ENCODE peak calls at places on chromosome 1, in four cellular contexts. A, L, I and Q are unnamed samples.
A peak's percentile ranks its signal among the peaks of the same experiment; 100 is the strongest.

GRCh38 chr1:58699011-58699762 is 675 bp downstream of the MYSM1 start:
- DNase-seq in A (no peak), L (peak; percentile 12), I (peak; percentile 58), Q (no peak)

GRCh38 chr1:117674521-117675400 is 68.9 kb downstream of the TENT5C start:
- DNase-seq in A (peak; percentile 46), L (peak; percentile 31), I (peak; percentile 90), Q (peak; percentile 49)

GRCh38 chr1:20785907-20786309 is 1.2 kb downstream of the HP1BP3 start:
- DNase-seq in A (peak; percentile 6), L (no peak), I (peak; percentile 62), Q (peak; percentile 8)

GRCh38 chr1:162385280-162385623 is 3.7 kb downstream of the C1orf226 start:
- DNase-seq in A (no peak), L (no peak), I (no peak), Q (no peak)

GRCh38 chr1:43867946-43868740 is 65.5 kb upstream of the ARTN start:
- DNase-seq in A (no peak), L (peak; percentile 42), I (peak; percentile 68), Q (no peak)

GRCh38 chr1:225431081-225431863 is 3.4 kb upstream of the LBR start:
- DNase-seq in A (no peak), L (no peak), I (no peak), Q (no peak)

GRCh38 chr1:201266774-201267173 is 16.5 kb upstream of the PKP1 start:
- DNase-seq in A (no peak), L (peak; percentile 90), I (peak; percentile 94), Q (no peak)

GRCh38 chr1:48526045-48526714 is 54.2 kb upstream of the SPATA6 start:
- DNase-seq in A (no peak), L (peak; percentile 7), I (no peak), Q (no peak)

GRCh38 chr1:203992440-203992839 is 80.5 kb upstream of the SOX13 start:
- DNase-seq in A (no peak), L (peak; percentile 46), I (no peak), Q (no peak)

GRCh38 chr1:117612517-117613248 is 6.8 kb downstream of the TENT5C start:
- DNase-seq in A (no peak), L (peak; percentile 90), I (peak; percentile 80), Q (no peak)